ENCODE peak calls at places on chromosomes 12 and 14, in four cellular contexts. One of them, this sample, is unnamed.

GRCh38 chr12:14185441-14186192 is 179.9 kb upstream of the ATF7IP start:
- DNase-seq in Panc1: peak; percentile 10
- DNase-seq in GM23248: peak; percentile 59
- DNase-seq in effector memory CD4-positive, alpha-beta T cell: no peak
- DNase-seq in this sample: no peak

GRCh38 chr12:988616-989015 is 2.4 kb upstream of the ERC1 start:
- DNase-seq in Panc1: no peak
- DNase-seq in GM23248: peak; percentile 18
- DNase-seq in effector memory CD4-positive, alpha-beta T cell: no peak
- DNase-seq in this sample: no peak

GRCh38 chr12:54980341-54980740 is 4.2 kb downstream of the TESPA1 start:
- DNase-seq in Panc1: no peak
- DNase-seq in GM23248: peak; percentile 17
- DNase-seq in effector memory CD4-positive, alpha-beta T cell: peak; percentile 16
- DNase-seq in this sample: peak; percentile 50

GRCh38 chr14:68740798-68741480 is 51.9 kb downstream of the ZFP36L1 start:
- DNase-seq in Panc1: no peak
- DNase-seq in GM23248: no peak
- DNase-seq in effector memory CD4-positive, alpha-beta T cell: no peak
- DNase-seq in this sample: no peak

GRCh38 chr14:28767851-28768548 is 1.4 kb downstream of the FOXG1 start:
- DNase-seq in Panc1: no peak
- DNase-seq in GM23248: no peak
- DNase-seq in effector memory CD4-positive, alpha-beta T cell: no peak
- DNase-seq in this sample: no peak

GRCh38 chr14:70821916-70822705 is 12.8 kb upstream of the MAP3K9 start:
- DNase-seq in Panc1: no peak
- DNase-seq in GM23248: peak; percentile 87
- DNase-seq in effector memory CD4-positive, alpha-beta T cell: peak; percentile 40
- DNase-seq in this sample: no peak

GRCh38 chr12:109020136-109020535 is 732 bp downstream of the SVOP start:
- DNase-seq in Panc1: no peak
- DNase-seq in GM23248: no peak
- DNase-seq in effector memory CD4-positive, alpha-beta T cell: no peak
- DNase-seq in this sample: no peak

GRCh38 chr14:34220921-34221320 is 241.1 kb downstream of the SPTSSA start:
- DNase-seq in Panc1: no peak
- DNase-seq in GM23248: no peak
- DNase-seq in effector memory CD4-positive, alpha-beta T cell: no peak
- DNase-seq in this sample: peak; percentile 29

GRCh38 chr14:62117010-62117717 is 354.9 kb downstream of the SNAPC1 start:
- DNase-seq in Panc1: no peak
- DNase-seq in GM23248: peak; percentile 60
- DNase-seq in effector memory CD4-positive, alpha-beta T cell: no peak
- DNase-seq in this sample: peak; percentile 50

GRCh38 chr14:67987596-67987995 is 168.0 kb downstream of the RAD51B start:
- DNase-seq in Panc1: no peak
- DNase-seq in GM23248: peak; percentile 85
- DNase-seq in effector memory CD4-positive, alpha-beta T cell: no peak
- DNase-seq in this sample: no peak

GRCh38 chr14:79044894-79045624 is 874.9 kb downstream of the NRXN3 start:
- DNase-seq in Panc1: peak; percentile 12
- DNase-seq in GM23248: peak; percentile 87
- DNase-seq in effector memory CD4-positive, alpha-beta T cell: no peak
- DNase-seq in this sample: no peak

GRCh38 chr12:42097971-42098370 is 46.7 kb downstream of the GXYLT1 start:
- DNase-seq in Panc1: no peak
- DNase-seq in GM23248: no peak
- DNase-seq in effector memory CD4-positive, alpha-beta T cell: no peak
- DNase-seq in this sample: no peak

GRCh38 chr12:129675947-129676346 is 227.9 kb downstream of the TMEM132D start:
- DNase-seq in Panc1: no peak
- DNase-seq in GM23248: no peak
- DNase-seq in effector memory CD4-positive, alpha-beta T cell: no peak
- DNase-seq in this sample: no peak

GRCh38 chr12:53074290-53074998 is 4.7 kb downstream of the SPRYD3 start:
- DNase-seq in Panc1: no peak
- DNase-seq in GM23248: no peak
- DNase-seq in effector memory CD4-positive, alpha-beta T cell: no peak
- DNase-seq in this sample: no peak
- H3K4me1 ChIP-seq in Panc1: peaks cover 3% of the 10 kb centered on the region
- H3K4me1 ChIP-seq in GM23248: peaks cover 35% of the 10 kb centered on the region
- H3K4me1 ChIP-seq in effector memory CD4-positive, alpha-beta T cell: peaks cover 13% of the 10 kb centered on the region
- H3K4me1 ChIP-seq in this sample: peaks cover 10% of the 10 kb centered on the region

DNA sequence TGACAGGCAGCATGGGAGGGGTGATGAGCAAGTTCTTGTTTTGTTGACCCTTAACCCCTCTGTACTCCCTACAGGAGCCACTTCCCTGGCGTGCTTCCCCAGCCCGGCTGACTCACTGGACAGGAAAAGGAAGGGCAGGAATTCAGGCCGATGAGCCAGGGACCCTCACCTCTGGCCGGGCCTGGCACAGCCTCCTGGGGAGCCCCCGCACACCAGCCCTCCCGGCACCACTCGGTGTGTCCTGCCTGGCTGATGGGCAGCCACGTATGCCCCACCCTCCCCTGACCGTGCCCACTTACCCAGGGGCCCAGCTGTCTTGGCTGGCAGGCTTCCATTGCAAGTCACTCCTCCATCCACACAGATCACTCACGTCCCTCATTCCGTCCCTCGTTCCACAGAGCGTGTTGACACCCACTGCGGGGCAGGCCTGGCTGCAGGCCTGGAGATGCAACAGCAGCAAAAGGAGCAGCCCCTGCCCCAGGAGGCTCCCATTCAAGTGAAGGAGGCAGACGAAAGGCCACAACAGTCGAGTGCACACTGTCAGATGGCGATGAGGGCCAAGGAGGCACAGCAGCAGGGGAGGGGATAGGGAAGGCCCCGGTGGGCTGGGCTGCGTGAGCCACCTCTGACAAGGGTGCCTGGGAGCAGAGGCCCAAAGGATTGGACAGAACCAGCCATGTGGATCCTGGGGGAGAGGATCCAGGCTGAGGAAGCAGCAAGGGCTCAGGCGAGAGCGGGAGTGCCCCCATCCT is 19.7 kb upstream of the CD9 start:
- DNase-seq in Panc1: no peak
- DNase-seq in GM23248: peak; percentile 81
- DNase-seq in effector memory CD4-positive, alpha-beta T cell: no peak
- DNase-seq in this sample: no peak
- H3K4me1 ChIP-seq in Panc1: no peaks in the 10 kb centered on the region
- H3K4me1 ChIP-seq in GM23248: peaks cover 47% of the 10 kb centered on the region
- H3K4me1 ChIP-seq in effector memory CD4-positive, alpha-beta T cell: no peaks in the 10 kb centered on the region
- H3K4me1 ChIP-seq in this sample: no peaks in the 10 kb centered on the region

DNA sequence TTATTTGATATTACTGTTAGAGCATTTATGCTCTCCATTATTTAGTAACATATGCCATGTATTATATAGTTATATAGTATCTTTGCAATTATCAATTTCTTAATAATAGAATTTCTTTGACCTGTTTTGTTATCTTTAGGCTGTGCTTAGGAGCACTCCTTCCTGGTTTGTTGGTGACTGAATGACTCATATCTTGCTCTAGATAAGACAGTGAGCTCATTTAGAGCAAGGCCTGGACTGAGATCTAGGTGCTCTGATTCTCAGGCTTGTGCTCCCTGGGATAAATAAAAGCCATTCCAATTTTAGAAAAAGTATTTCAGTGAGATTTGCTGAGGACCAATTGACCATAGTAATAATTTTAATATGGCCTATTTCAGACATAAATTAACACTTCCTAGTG is 951.2 kb downstream of the FLRT2 start:
- DNase-seq in Panc1: no peak
- DNase-seq in GM23248: no peak
- DNase-seq in effector memory CD4-positive, alpha-beta T cell: no peak
- DNase-seq in this sample: no peak
- H3K4me1 ChIP-seq in Panc1: no peaks in the 10 kb centered on the region
- H3K4me1 ChIP-seq in GM23248: no peaks in the 10 kb centered on the region
- H3K4me1 ChIP-seq in effector memory CD4-positive, alpha-beta T cell: no peaks in the 10 kb centered on the region
- H3K4me1 ChIP-seq in this sample: no peaks in the 10 kb centered on the region

DNA sequence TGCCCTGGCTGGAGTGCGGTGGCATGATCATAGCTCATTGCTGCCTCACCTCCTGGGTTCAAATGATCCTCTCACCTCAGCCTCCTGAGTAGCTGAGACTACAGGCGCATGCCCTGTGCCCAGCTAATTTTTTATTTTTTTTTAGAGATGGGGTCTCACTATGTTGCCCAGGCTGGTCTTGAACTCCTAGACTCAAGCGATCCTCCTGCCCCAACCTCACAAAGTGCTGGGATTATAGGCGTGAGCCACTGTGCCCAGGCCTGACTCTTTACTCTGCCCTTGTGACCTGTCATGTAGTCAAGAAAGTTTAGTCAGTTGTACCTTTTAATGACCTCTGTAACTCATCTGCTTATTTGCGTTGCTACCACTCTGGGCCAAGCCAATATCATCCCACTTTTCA is 55.7 kb downstream of the PROX2 start:
- DNase-seq in Panc1: no peak
- DNase-seq in GM23248: no peak
- DNase-seq in effector memory CD4-positive, alpha-beta T cell: no peak
- DNase-seq in this sample: no peak
- H3K4me1 ChIP-seq in Panc1: no peaks in the 10 kb centered on the region
- H3K4me1 ChIP-seq in GM23248: peaks cover 7% of the 10 kb centered on the region
- H3K4me1 ChIP-seq in effector memory CD4-positive, alpha-beta T cell: no peaks in the 10 kb centered on the region
- H3K4me1 ChIP-seq in this sample: no peaks in the 10 kb centered on the region